ENCODE peak calls at places on chromosome 3, in four cellular contexts. G is lower leg skin, C is tibial artery, A is OCI-LY7. V is an unnamed sample.

GRCh38 chr3:27185231-27185989 is 183.8 kb downstream of the NEK10 start:
- DNase-seq in A (no peak), G (no peak), C (no peak), V (no peak)

GRCh38 chr3:113275876-113276580 is 64.7 kb downstream of the BOC start:
- DNase-seq in A (peak), C (peak), G (no peak), V (peak)

GRCh38 chr3:70531063-70531657 is 218.7 kb upstream of the MDFIC2 start:
- DNase-seq in C (no peak), A (peak), G (no peak), V (no peak)

GRCh38 chr3:137925080-137925479 is 84.9 kb upstream of the CLDN18 start:
- DNase-seq in G (no peak), A (no peak), C (no peak), V (no peak)

GRCh38 chr3:179446501-179446900 is 4.8 kb downstream of the GNB4 start:
- DNase-seq in G (no peak), A (peak), C (no peak), V (no peak)

GRCh38 chr3:28575748-28576589 is 227.3 kb upstream of the AZI2 start:
- DNase-seq in A (no peak), C (peak), G (peak), V (no peak)

GRCh38 chr3:167350245-167350862 is 29.7 kb downstream of the ZBBX start:
- DNase-seq in A (peak), G (no peak), C (no peak), V (no peak)

GRCh38 chr3:11568503-11569155 is 75.1 kb downstream of the VGLL4 start:
- DNase-seq in A (no peak), C (peak), G (peak), V (peak)

GRCh38 chr3:47347217-47347801 is 33.5 kb upstream of the PTPN23 start:
- DNase-seq in A (peak), G (no peak), C (no peak), V (peak)

GRCh38 chr3:8550619-8551018 is 49.0 kb downstream of the LMCD1 start:
- DNase-seq in A (no peak), G (peak), C (no peak), V (no peak)

GRCh38 chr3:9448643-9449042 is 51.2 kb downstream of the SETD5 start:
- DNase-seq in A (no peak), C (no peak), G (no peak), V (no peak)

GRCh38 chr3:71542548-71543370 is 40.8 kb downstream of the FOXP1 start:
- DNase-seq in C (peak), G (peak), A (peak), V (peak)

GRCh38 chr3:152524198-152525140 is 255.7 kb downstream of the MBNL1 start:
- DNase-seq in A (peak), C (no peak), G (no peak), V (peak)

GRCh38 chr3:111846717-111847116 is 12.3 kb upstream of the PHLDB2 start:
- DNase-seq in A (no peak), C (no peak), G (no peak), V (no peak)

GRCh38 chr3:192802957-192803899 is 75.9 kb upstream of the FGF12 start:
- DNase-seq in A (peak), G (no peak), C (no peak), V (no peak)

GRCh38 chr3:183120538-183121215 is 21.4 kb upstream of the MCCC1 start:
- DNase-seq in A (no peak), G (peak), C (no peak), V (no peak)

GRCh38 chr3:183114779-183115178 is 15.5 kb upstream of the MCCC1 start:
- DNase-seq in A (no peak), G (no peak), C (no peak), V (no peak)

GRCh38 chr3:183117046-183117445 is 17.8 kb upstream of the MCCC1 start:
- DNase-seq in G (no peak), C (no peak), A (no peak), V (no peak)

GRCh38 chr3:183114374-183114773 is 15.1 kb upstream of the MCCC1 start:
- DNase-seq in C (no peak), G (no peak), A (peak), V (no peak)

DNA sequence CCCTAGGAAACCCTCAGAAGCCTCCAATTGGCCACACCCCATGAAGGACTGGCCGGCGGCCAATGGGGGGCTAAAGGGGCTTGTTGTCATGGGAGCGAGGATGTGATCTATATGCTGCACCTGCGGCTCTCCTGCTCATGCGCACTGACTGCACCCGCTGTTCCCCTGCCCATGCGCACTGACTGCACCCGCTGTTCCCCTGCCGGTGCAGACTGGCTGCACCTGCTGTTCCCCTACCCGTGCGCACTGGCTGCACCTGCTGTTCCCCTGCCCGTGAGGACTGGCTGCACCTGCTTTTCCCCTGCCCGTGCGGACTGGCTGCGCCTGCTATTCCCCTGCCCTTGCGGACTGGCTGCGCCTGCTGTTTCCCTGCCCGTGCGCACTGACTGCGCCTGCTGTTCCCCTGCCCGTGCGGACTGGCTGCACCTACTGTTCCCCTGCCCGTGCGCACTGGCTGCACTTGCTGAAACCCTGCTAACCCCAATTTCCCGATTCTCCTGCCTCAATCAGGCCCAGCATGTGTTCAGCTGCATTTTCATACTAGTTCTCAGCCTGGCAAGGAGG is 16.8 kb upstream of the MCCC1 start:
- DNase-seq in G (no peak), A (peak), C (no peak), V (no peak)
- H3K4me3 ChIP-seq in G (no peak), A (peak), C (no peak), V (no peak)

GRCh38 chr3:134312873-134313838 is 61.1 kb downstream of the AMOTL2 start:
- DNase-seq in C (peak), G (peak), A (no peak), V (peak)
- TF ChIP-seq CTCF in C (peak), G (no peak), A (no peak), V (peak)

GRCh38 chr3:48899298-48899697 is 616 bp upstream of the SLC25A20 start:
- DNase-seq in G (no peak), A (no peak), C (no peak), V (no peak)
- H3K4me3 ChIP-seq in G (no peak), A (peak), C (peak), V (peak)

GRCh38 chr3:100602506-100603444 is 6.6 kb upstream of the ADGRG7 start:
- DNase-seq in C (no peak), A (no peak), G (no peak), V (no peak)

GRCh38 chr3:100600181-100601042 is 9.0 kb upstream of the ADGRG7 start:
- DNase-seq in A (no peak), C (no peak), G (no peak), V (no peak)

GRCh38 chr3:100605358-100605757 is 4.0 kb upstream of the ADGRG7 start:
- DNase-seq in A (no peak), G (no peak), C (no peak), V (no peak)

GRCh38 chr3:100606894-100607512 is 2.4 kb upstream of the ADGRG7 start:
- DNase-seq in G (no peak), A (no peak), C (no peak), V (no peak)

GRCh38 chr3:100603449-100603848 is 6.0 kb upstream of the ADGRG7 start:
- DNase-seq in A (peak), G (no peak), C (no peak), V (no peak)
- TF ChIP-seq CTCF in A (peak), G (no peak), C (no peak), V (no peak)

DNA sequence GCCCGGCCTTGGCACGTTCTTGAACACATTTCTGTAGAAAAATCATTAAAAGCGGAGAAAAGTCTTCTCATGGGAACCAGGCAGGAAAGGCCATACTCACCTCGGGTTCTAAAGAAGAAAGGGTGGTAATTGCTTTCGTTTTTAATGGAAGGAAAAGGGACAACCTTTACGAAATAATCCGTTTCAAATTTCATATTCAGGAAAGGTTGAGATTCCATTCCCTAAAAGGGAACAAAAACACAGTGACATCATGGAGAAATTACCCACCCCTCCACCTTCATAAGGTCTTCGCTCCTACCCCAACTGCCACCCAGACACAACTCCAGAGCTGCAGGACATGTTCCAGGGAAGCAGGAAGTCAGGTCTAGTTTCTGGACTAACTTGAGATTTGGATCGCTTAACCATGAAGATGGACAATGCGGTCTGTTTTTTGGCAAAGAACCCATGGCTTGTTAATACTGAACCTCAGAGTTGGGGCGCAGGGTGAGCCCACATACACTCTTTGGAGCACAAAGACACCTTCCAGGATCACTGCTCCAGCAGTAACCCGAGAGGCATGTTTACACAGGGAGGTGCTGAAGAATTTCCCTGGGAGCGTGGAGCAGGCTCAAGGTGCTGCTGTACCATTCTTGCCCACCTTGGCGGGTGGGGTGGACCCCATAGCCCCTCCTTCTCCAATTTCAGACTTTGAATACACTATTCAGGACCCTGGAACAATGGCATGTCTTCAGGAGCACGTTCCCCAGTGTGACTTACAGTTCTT is 49.2 kb downstream of the SPATA12 start:
- DNase-seq in C (no peak), A (no peak), G (no peak), V (no peak)
- H3K4me3 ChIP-seq in C (no peak), A (no peak), G (no peak), V (no peak)

GRCh38 chr3:197514786-197515090 is 41.0 kb downstream of the BDH1 start:
- DNase-seq in A (no peak), C (no peak), G (no peak), V (no peak)

GRCh38 chr3:197516517-197516889 is 39.3 kb downstream of the BDH1 start:
- DNase-seq in C (no peak), G (no peak), A (no peak), V (no peak)

GRCh38 chr3:197512691-197513571 is 42.8 kb downstream of the BDH1 start:
- DNase-seq in C (no peak), G (no peak), A (no peak), V (no peak)

GRCh38 chr3:197511853-197512635 is 43.7 kb downstream of the BDH1 start:
- DNase-seq in C (no peak), G (no peak), A (no peak), V (no peak)

GRCh38 chr3:197513953-197514785 is 41.6 kb downstream of the BDH1 start:
- DNase-seq in C (no peak), G (no peak), A (no peak), V (no peak)
- TF ChIP-seq CTCF in C (no peak), G (no peak), A (no peak), V (no peak)

GRCh38 chr3:150675587-150675986 is 28.1 kb downstream of the ERICH6 start:
- DNase-seq in C (no peak), A (peak), G (no peak), V (no peak)

GRCh38 chr3:150681037-150681436 is 22.7 kb downstream of the ERICH6 start:
- DNase-seq in C (no peak), G (no peak), A (peak), V (no peak)

GRCh38 chr3:150682819-150683218 is 20.9 kb downstream of the ERICH6 start:
- DNase-seq in C (no peak), G (no peak), A (no peak), V (no peak)

DNA sequence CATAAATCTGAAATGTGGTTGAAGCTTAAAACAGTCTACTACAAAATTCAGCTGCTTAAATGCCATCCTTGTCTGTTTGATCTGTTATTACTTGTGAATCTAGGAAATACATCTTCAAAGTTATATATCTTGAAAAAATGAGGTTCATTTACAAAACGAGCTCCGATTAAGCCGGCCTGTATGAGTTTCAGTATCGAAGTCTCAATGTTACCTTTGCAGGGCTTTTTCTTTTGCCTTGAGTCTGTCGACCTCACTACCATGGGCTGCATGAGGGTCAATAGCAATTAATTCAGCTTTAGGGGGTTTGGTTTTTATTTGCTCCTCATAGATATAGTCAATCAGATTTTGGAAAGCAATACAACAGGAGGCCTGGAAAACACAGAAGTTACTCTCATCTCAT is 23.2 kb downstream of the ERICH6 start:
- DNase-seq in C (no peak), G (no peak), A (no peak), V (no peak)
- H3K4me3 ChIP-seq in C (no peak), G (no peak), A (peak), V (no peak)

GRCh38 chr3:194120789-194121770 is 14.9 kb upstream of the HES1 start:
- DNase-seq in C (peak), G (peak), A (peak), V (no peak)
- TF ChIP-seq CTCF in C (no peak), G (no peak), A (no peak), V (no peak)